ENCODE peak calls at places on chromosomes 12 and 14, in eight cellular contexts. G is HFFc6; X is LNCaP clone FGC; S is cardiac fibroblast; J is heart left ventricle; B is fibroblast of mammary gland; R is activated CD4-positive, alpha-beta T cell treated with anti-CD3 and anti-CD28 coated beads, Interleukin-2, amount 50 U/mL, for 4 hours; Y is stimulated activated CD4-positive, alpha-beta T cell treated with anti-CD3 and anti-CD28 coated beads, Interleukin-1b, Interleukin-23, amount 100 ng/mL, for 1 hour. F is an unnamed sample.

GRCh38 chr12:57864811-57865751 is 18.6 kb upstream of the CTDSP2 start:
- DNase-seq in G (peak; percentile 59), X (no peak), S (peak; percentile 87), J (peak; percentile 90), B (peak; percentile 79), R (peak; percentile 66), Y (peak; percentile 33), F (peak; percentile 67)

GRCh38 chr14:67457782-67458181 is 30.7 kb downstream of the TMEM229B start:
- DNase-seq in G (no peak), X (peak; percentile 42), S (no peak), J (peak; percentile 62), B (no peak), R (no peak), Y (no peak), F (no peak)

GRCh38 chr12:26721800-26722199 is 111.2 kb downstream of the ITPR2 start:
- DNase-seq in G (no peak), X (no peak), S (peak; percentile 50), J (no peak), B (no peak), R (no peak), Y (no peak), F (peak; percentile 68)

GRCh38 chr14:35085441-35085840 is 36.3 kb downstream of the PPP2R3C start:
- DNase-seq in G (no peak), X (no peak), S (no peak), J (no peak), B (no peak), R (no peak), Y (no peak), F (no peak)

GRCh38 chr12:115078334-115078733 is 394.4 kb upstream of the TBX3 start:
- DNase-seq in G (no peak), X (no peak), S (no peak), J (no peak), B (no peak), R (no peak), Y (no peak), F (no peak)

GRCh38 chr12:111330800-111331752 is 37.8 kb downstream of the PHETA1 start:
- DNase-seq in G (peak; percentile 59), X (no peak), S (peak; percentile 71), J (no peak), B (peak; percentile 46), R (no peak), Y (no peak), F (peak; percentile 61)

GRCh38 chr12:98591209-98591608 is 2.3 kb upstream of the SLC25A3 start:
- DNase-seq in G (peak; percentile 21), X (no peak), S (no peak), J (no peak), B (no peak), R (no peak), Y (no peak), F (no peak)

GRCh38 chr12:119312904-119313303 is 21.6 kb upstream of the CCDC60 start:
- DNase-seq in G (no peak), X (no peak), S (no peak), J (no peak), B (no peak), R (no peak), Y (no peak), F (no peak)

GRCh38 chr12:123245678-123246077 is 12.4 kb downstream of the MTRFR start:
- DNase-seq in G (no peak), X (no peak), S (no peak), J (no peak), B (no peak), R (no peak), Y (no peak), F (no peak)

GRCh38 chr12:26691234-26691970 is 141.6 kb downstream of the ITPR2 start:
- DNase-seq in G (peak; percentile 97), X (no peak), S (peak; percentile 98), J (no peak), B (peak; percentile 96), R (no peak), Y (no peak), F (no peak)

GRCh38 chr14:75292016-75292646 is 13.5 kb downstream of the FOS start:
- DNase-seq in G (no peak), X (no peak), S (no peak), J (no peak), B (no peak), R (no peak), Y (no peak), F (no peak)

GRCh38 chr12:29782285-29782820 is 1.4 kb downstream of the TMTC1 start:
- DNase-seq in G (no peak), X (no peak), S (peak; percentile 89), J (no peak), B (peak; percentile 90), R (no peak), Y (no peak), F (no peak)

GRCh38 chr12:27505124-27505523 is 18.9 kb upstream of the PPFIBP1 start:
- DNase-seq in G (peak; percentile 49), X (no peak), S (peak; percentile 80), J (no peak), B (peak; percentile 92), R (no peak), Y (no peak), F (no peak)

GRCh38 chr12:10623131-10623530 is 9.7 kb upstream of the MAGOHB start:
- DNase-seq in G (no peak), X (no peak), S (peak; percentile 40), J (no peak), B (peak; percentile 33), R (no peak), Y (no peak), F (no peak)

GRCh38 chr12:5200276-5201087 is 156.8 kb downstream of the KCNA5 start:
- DNase-seq in G (peak; percentile 8), X (no peak), S (no peak), J (peak; percentile 54), B (peak; percentile 5), R (no peak), Y (no peak), F (peak; percentile 35)

F was measured in small intestine.